ENCODE peak calls at places on chromosome 2, in five cellular contexts. M is stomach, C is A549, K is WERI-Rb-1, R is coronary artery. O is an unnamed sample.

GRCh38 chr2:199972088-199972626 is 16.8 kb downstream of the MAIP1 start:
- DNase-seq in M (no peak), C (no peak), K (no peak), R (no peak), O (no peak)

GRCh38 chr2:11411768-11412448 is 54.1 kb downstream of the E2F6 start:
- DNase-seq in M (peak), C (peak), K (peak), R (no peak), O (no peak)

GRCh38 chr2:170492010-170492409 is 223.1 kb upstream of the SP5 start:
- DNase-seq in M (no peak), C (no peak), K (no peak), R (no peak), O (no peak)

GRCh38 chr2:116877944-116878343 is 936.5 kb upstream of the DDX18 start:
- DNase-seq in M (no peak), C (no peak), K (no peak), R (no peak), O (no peak)

GRCh38 chr2:207640661-207641060 is 15.5 kb upstream of the METTL21A start:
- DNase-seq in M (no peak), C (no peak), K (no peak), R (no peak), O (no peak)

GRCh38 chr2:126244937-126245336 is 411.0 kb upstream of the GYPC start:
- DNase-seq in M (peak), C (peak), K (peak), R (no peak), O (no peak)

GRCh38 chr2:201254331-201254730 is 6.0 kb upstream of the CASP8 start:
- DNase-seq in M (peak), C (peak), K (no peak), R (no peak), O (no peak)

GRCh38 chr2:196112408-196113039 is 43.9 kb upstream of the DNAH7 start:
- DNase-seq in M (no peak), C (peak), K (no peak), R (no peak), O (no peak)

GRCh38 chr2:39481611-39482010 is 44.5 kb upstream of the MAP4K3 start:
- DNase-seq in M (no peak), C (peak), K (no peak), R (no peak), O (no peak)

GRCh38 chr2:220707261-220707660 is 864.8 kb downstream of the EPHA4 start:
- DNase-seq in M (no peak), C (no peak), K (no peak), R (no peak), O (no peak)

GRCh38 chr2:217147751-217148318 is 288.0 kb upstream of the TNP1 start:
- DNase-seq in M (no peak), C (no peak), K (no peak), R (no peak), O (no peak)

GRCh38 chr2:237861875-237862527 is 2.6 kb downstream of the RAMP1 start:
- DNase-seq in M (no peak), C (peak), K (no peak), R (no peak), O (no peak)

GRCh38 chr2:133586978-133587377 is 18.7 kb upstream of the NCKAP5 start:
- DNase-seq in M (no peak), C (no peak), K (no peak), R (no peak), O (no peak)

GRCh38 chr2:49988301-49988700 is 834.0 kb upstream of the FSHR start:
- DNase-seq in M (no peak), C (no peak), K (no peak), R (no peak), O (no peak)

GRCh38 chr2:67938053-67938452 is 124.8 kb downstream of the C1D start:
- DNase-seq in M (no peak), C (no peak), K (no peak), R (no peak), O (no peak)

DNA sequence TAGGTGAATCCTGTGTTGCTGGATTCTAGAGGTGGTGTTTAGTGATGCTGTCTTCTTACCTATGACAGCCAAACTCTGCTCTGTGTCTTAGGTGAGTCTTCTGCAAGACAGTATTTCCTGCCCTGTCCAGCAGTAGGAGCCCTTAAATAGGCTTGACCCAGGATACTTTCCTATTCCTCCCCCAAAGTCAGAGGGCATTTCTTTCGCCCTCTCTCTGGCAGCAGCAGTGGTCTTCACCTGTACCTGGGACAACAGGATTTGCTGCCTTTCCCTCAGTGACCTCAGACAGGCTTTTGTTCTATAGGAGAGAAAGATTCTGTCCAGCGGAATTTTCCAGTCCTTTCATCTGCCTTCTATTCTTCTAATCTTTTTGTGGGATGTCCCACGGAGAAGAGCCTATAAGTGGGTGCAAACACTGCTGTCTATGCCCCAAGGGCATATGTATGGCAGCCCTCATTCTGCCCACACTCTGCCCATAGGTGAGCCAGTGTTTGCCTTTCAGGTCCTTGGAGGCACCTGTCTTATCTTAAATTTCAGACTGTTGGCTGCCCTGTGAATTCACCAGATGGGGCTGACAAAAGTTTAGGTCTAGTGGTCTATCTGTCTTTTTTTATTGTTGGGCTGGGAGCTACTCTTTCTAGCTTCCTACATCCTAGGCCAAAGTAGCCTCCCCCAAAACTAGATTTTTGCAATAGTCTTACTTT is 177.3 kb upstream of the SPOPL start:
- DNase-seq in M (no peak), C (no peak), K (no peak), R (no peak), O (no peak)
- TF ChIP-seq CTCF in M (no peak), C (no peak), K (no peak), R (no peak), O (no peak)

GRCh38 chr2:117973498-117974082 is 40.3 kb downstream of the CCDC93 start:
- DNase-seq in M (no peak), C (no peak), K (no peak), R (no peak), O (no peak)

GRCh38 chr2:117967981-117968723 is 45.7 kb downstream of the CCDC93 start:
- DNase-seq in M (no peak), C (no peak), K (no peak), R (no peak), O (no peak)

GRCh38 chr2:117963446-117963845 is 50.4 kb downstream of the CCDC93 start:
- DNase-seq in M (no peak), C (no peak), K (no peak), R (no peak), O (no peak)

GRCh38 chr2:117972466-117973123 is 41.3 kb downstream of the CCDC93 start:
- DNase-seq in M (no peak), C (peak), K (no peak), R (no peak), O (no peak)

DNA sequence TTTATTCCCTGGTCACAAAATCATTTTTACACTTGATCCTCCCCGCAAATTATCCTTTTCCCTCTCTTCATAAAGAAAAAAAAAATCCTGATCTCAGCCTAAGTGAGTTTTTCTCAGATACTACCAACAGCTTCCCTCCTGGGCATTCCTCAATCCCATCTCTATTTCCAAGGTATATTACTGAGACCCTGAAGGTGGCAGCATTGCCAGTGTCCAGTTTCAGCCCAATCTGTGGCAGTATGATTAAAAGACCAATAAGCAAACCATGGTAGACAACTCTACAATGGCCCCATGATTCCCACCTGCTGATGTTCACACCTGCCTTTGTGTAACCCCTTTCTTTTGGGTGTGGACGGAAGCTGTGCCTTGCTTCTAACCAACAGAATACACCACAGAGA is 45.1 kb downstream of the CCDC93 start:
- DNase-seq in M (no peak), C (no peak), K (no peak), R (no peak), O (no peak)
- TF ChIP-seq CTCF in M (no peak), C (no peak), K (peak), R (no peak), O (no peak)

GRCh38 chr2:222281495-222281894 is 17.3 kb downstream of the PAX3 start:
- DNase-seq in M (no peak), C (no peak), K (no peak), R (no peak), O (no peak)

GRCh38 chr2:222284466-222284865 is 14.3 kb downstream of the PAX3 start:
- DNase-seq in M (no peak), C (no peak), K (peak), R (no peak), O (no peak)

GRCh38 chr2:222283634-222284033 is 15.2 kb downstream of the PAX3 start:
- DNase-seq in M (no peak), C (no peak), K (peak), R (no peak), O (no peak)

DNA sequence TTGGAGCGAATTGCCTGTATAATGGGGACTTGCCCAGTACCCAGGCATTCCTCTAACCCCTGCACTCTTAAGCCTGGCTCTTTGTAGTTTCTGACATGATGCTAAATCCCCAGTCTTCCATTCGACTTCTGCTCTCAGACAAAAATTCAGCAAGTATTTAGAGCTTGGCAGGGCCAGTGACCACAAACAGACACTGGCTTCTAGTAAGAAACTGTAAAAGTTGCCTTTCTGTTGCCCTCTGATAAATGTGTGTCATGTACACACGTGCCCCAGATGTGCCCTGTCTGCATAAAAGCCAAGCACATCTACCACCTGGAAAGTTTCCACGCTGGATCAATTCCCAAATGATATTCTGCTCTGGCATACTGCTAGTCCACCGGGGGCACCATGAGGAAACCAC is 18.0 kb downstream of the PAX3 start:
- DNase-seq in M (no peak), C (no peak), K (no peak), R (no peak), O (no peak)
- TF ChIP-seq CTCF in M (no peak), C (no peak), K (no peak), R (no peak), O (peak)

DNA sequence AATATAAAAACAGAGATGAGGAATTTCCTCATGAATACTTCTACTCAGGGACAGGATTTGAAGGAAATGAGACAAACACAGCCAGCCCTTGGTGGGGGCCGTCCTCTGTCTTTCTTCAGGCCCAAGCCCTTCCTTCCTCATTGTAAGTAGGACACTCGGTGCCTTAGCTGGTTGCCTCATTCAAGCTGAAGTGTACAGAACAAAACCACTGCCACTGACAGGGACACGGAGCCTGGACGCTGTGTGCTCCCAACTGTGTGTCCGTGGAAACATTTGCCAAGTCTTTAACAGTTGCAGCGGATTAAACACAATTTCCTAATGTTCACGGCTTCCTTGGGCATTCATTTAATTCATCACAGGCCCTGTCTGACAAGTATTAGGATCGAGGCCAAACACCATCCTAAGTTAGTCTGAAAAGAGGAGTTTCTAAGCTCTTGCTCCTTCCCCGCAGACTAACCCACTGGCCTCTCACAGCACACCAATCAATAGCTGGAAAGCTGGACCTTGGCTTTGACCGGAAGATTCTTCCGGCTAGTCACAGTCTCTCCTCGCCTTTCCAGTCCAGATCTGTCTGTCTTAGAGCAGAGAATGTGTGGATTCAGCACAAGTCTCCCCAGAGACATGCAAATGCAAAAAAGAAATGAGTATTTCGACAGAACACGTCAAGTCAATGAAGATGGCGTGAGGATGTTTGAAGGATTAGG is 68.7 kb upstream of the ACSL3 start:
- DNase-seq in M (no peak), C (no peak), K (no peak), R (peak), O (no peak)
- TF ChIP-seq CTCF in M (no peak), C (no peak), K (no peak), R (no peak), O (no peak)

GRCh38 chr2:61631321-61631720 is 93.2 kb upstream of the XPO1 start:
- DNase-seq in M (no peak), C (no peak), K (no peak), R (no peak), O (no peak)

GRCh38 chr2:61632276-61633169 is 94.4 kb upstream of the XPO1 start:
- DNase-seq in M (no peak), C (no peak), K (no peak), R (no peak), O (no peak)

GRCh38 chr2:61636686-61637085 is 98.5 kb upstream of the XPO1 start:
- DNase-seq in M (no peak), C (no peak), K (no peak), R (no peak), O (no peak)

GRCh38 chr2:61634512-61634911 is 96.4 kb upstream of the XPO1 start:
- DNase-seq in M (no peak), C (no peak), K (no peak), R (no peak), O (no peak)

DNA sequence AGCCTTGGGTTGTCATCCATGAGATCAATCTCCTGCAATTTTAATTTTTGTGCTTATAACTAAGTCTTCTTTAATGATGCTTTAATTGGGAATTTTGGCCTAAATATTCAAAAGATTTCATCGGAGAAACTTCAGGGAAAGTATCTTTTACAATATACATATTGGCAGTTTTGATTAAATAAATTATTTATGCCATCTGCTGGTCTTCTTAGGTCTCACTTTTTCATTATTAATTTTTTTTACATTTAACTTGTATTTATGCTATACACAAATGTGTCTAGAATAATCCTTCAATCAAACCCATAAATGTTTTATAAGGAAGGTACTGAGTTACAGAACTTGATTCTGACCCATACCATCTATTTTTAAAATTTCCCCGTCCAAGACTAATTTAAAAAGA is 95.1 kb upstream of the XPO1 start:
- DNase-seq in M (no peak), C (no peak), K (no peak), R (no peak), O (no peak)
- TF ChIP-seq CTCF in M (no peak), C (peak), K (no peak), R (no peak), O (peak)

DNA sequence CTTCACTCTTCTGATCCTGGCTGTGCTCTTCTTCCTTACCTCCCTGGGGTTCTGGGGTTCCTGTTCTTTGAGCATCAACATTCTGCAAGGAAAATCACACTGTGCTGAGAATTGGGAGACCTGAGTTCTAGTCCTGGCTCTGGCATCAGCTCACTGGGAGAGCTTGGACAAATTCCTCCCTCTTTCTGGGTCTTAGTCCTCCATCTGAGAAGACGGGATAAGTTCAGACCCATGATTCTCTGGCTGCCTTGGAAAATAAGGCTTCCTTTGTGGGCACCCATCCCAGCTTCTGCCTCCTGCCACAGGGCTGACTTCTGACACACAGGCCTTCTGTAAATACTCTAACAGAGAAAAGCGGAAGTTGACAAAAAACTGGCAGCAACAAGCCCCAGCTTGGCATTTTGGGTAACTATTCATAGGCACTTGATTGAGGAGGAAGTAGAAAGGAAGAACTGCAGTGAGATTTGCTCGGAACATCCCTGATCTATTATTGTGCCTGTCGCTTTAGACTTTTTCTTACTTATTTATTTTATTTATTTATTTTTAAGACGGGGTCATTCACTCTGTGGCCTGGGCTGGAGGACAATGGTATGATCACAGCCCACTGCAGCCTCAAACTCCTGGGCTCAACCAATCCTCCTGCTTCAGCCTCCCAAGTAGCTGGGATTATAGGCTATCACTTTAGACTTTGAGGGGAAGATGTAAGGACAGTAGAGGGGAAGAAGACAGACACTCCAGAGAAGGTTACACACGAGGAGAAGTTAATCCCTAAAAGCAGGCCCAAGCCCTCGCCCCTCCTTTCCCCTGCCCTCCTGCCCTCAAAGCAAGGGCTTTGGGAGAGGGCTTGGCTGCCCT is 7.9 kb downstream of the PCBP1 start:
- DNase-seq in M (peak), C (peak), K (no peak), R (peak), O (no peak)
- TF ChIP-seq CTCF in M (no peak), C (no peak), K (no peak), R (no peak), O (no peak)

DNA sequence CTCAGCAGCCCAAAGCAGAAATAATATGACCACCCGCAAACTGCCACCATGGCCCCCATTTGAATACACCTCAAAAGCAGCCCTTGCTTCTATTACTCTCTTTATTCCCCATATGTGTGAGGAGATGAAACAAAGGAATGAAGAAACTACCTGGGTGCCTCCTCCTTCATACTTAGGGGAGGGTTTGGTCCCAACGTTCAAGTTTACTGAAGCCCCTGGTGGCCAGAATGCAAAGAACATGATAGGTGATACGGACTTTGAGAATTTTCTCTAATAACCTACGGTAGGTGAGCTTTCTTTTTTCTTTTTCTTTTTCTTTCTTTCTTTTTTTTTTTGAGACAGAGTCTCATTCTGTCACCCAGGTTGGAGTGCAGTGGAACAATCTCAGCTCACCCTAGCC is 110.3 kb upstream of the FBXO11 start:
- DNase-seq in M (no peak), C (peak), K (no peak), R (no peak), O (no peak)
- TF ChIP-seq CTCF in M (no peak), C (peak), K (peak), R (no peak), O (peak)

GRCh38 chr2:96276787-96277499 is 10.9 kb downstream of the CIAO1 start:
- DNase-seq in M (no peak), C (no peak), K (no peak), R (no peak), O (no peak)

GRCh38 chr2:96267159-96267971 is 1.3 kb downstream of the CIAO1 start:
- DNase-seq in M (peak), C (peak), K (peak), R (no peak), O (no peak)

GRCh38 chr2:96273763-96274162 is 7.7 kb downstream of the CIAO1 start:
- DNase-seq in M (no peak), C (no peak), K (no peak), R (no peak), O (no peak)

GRCh38 chr2:96274355-96275056 is 8.5 kb downstream of the CIAO1 start:
- DNase-seq in M (no peak), C (no peak), K (no peak), R (no peak), O (no peak)

DNA sequence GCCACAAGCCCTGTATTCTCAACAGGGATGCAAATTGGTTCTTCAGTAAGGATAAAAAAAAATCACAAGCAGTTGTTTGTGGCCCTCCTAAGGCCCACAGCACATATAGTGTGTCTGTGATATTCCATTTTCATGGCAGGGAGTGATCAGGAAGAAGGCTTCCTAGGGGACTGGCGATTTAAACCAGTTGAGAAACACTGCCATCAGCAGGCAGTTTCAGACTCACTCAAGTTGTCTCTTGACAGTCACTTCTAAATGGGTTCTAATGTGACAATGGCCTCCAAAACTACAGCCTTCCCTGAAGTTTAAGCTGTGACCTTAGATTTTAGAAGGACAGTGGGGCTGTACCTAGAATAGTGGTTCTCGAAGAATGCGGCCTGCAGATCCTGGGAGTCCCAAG is 6.0 kb downstream of the CIAO1 start:
- DNase-seq in M (no peak), C (peak), K (no peak), R (no peak), O (no peak)
- TF ChIP-seq CTCF in M (no peak), C (no peak), K (no peak), R (no peak), O (no peak)

O was measured in type B pancreatic cell.